ENCODE peak calls at places on chromosomes 3 and 15, in four cellular contexts. M is lower lobe of right lung; P is neural crest cell; L is stimulated activated CD8-positive, alpha-beta memory T cell treated with anti-CD3 and anti-CD28 coated beads, Interleukin-7, amount 100 ng/mL, for 1 hour. N is an unnamed sample.

GRCh38 chr3:66489577-66489976 is 11.2 kb downstream of the LRIG1 start:
- DNase-seq in M (no peak), P (no peak), L (no peak), N (no peak)

GRCh38 chr3:195247863-195248189 is 23.1 kb downstream of the XXYLT1 start:
- DNase-seq in M (peak; percentile 24), P (no peak), L (no peak), N (no peak)

GRCh38 chr15:100093211-100094126 is 248.3 kb downstream of the ADAMTS17 start:
- DNase-seq in M (no peak), P (no peak), L (no peak), N (no peak)

GRCh38 chr15:100114526-100114925 is 227.2 kb downstream of the ADAMTS17 start:
- DNase-seq in M (no peak), P (no peak), L (no peak), N (no peak)

GRCh38 chr3:31996195-31996594 is 14.6 kb downstream of the ZNF860 start:
- DNase-seq in M (no peak), P (no peak), L (no peak), N (no peak)

GRCh38 chr15:35630570-35630969 is 84.6 kb upstream of the DPH6 start:
- DNase-seq in M (no peak), P (no peak), L (no peak), N (no peak)

GRCh38 chr3:53975382-53975781 is 83.7 kb upstream of the SELENOK start:
- DNase-seq in M (no peak), P (no peak), L (no peak), N (no peak)

GRCh38 chr15:80836991-80837390 is 57.8 kb downstream of the CEMIP start:
- DNase-seq in M (no peak), P (no peak), L (no peak), N (no peak)

GRCh38 chr15:57559875-57560274 is 31.8 kb upstream of the MYZAP start:
- DNase-seq in M (peak; percentile 71), P (peak; percentile 73), L (peak; percentile 47), N (peak; percentile 29)

GRCh38 chr3:179961081-179962078 is 75.4 kb downstream of the PEX5L start:
- DNase-seq in M (no peak), P (no peak), L (no peak), N (peak; percentile 53)

N was measured in T-helper 2 cell.